ENCODE peak calls at places on chromosomes 16 and 17, in ten cellular contexts. M is activated CD4-positive, alpha-beta T cell treated with anti-CD3 and anti-CD28 coated beads, Interleukin-2, amount 10 ng/mL, durations not matched to agents 24 days and 14 days; P is left cardiac atrium; E is colonic mucosa; I is GM23248; G is RWPE2; V is type B pancreatic cell; L is lower leg skin; S is RWPE1; J is fibroblast of lung. N is an unnamed sample.

GRCh38 chr17:68981288-68981687 is 26.1 kb upstream of the ABCA8 start:
- DNase-seq in M (no peak), P (peak), E (peak), I (peak), G (no peak), V (no peak), L (peak), S (peak), J (peak), N (peak)

GRCh38 chr16:61820398-61820797 is 215.8 kb downstream of the CDH8 start:
- DNase-seq in M (no peak), P (no peak), E (no peak), I (no peak), G (no peak), V (no peak), L (no peak), S (peak), J (peak), N (peak)

GRCh38 chr16:25481636-25482035 is 210.1 kb upstream of the HS3ST4 start:
- DNase-seq in M (no peak), P (no peak), E (no peak), I (no peak), G (no peak), V (no peak), L (no peak), S (no peak), J (peak), N (no peak)

GRCh38 chr17:32609085-32609484 is 122.3 kb downstream of the CDK5R1 start:
- DNase-seq in M (peak), P (peak), E (peak), I (peak), G (no peak), V (no peak), L (no peak), S (peak), J (peak), N (peak)

GRCh38 chr17:8740486-8740885 is 4.2 kb downstream of the CCDC42 start:
- DNase-seq in M (peak), P (no peak), E (no peak), I (no peak), G (no peak), V (no peak), L (no peak), S (no peak), J (no peak), N (no peak)

GRCh38 chr17:37742114-37742761 is 2.6 kb downstream of the HNF1B start:
- DNase-seq in M (peak), P (no peak), E (no peak), I (peak), G (no peak), V (no peak), L (no peak), S (peak), J (peak), N (peak)

GRCh38 chr16:89325861-89326471 is 108.5 kb downstream of the ZNF778 start:
- DNase-seq in M (peak), P (peak), E (peak), I (peak), G (peak), V (no peak), L (peak), S (no peak), J (peak), N (peak)

GRCh38 chr16:12496866-12497265 is 306.8 kb downstream of the CPPED1 start:
- DNase-seq in M (no peak), P (no peak), E (no peak), I (no peak), G (no peak), V (no peak), L (no peak), S (no peak), J (no peak), N (no peak)

GRCh38 chr16:85783441-85783840 is 15.9 kb downstream of the EMC8 start:
- DNase-seq in M (no peak), P (no peak), E (no peak), I (no peak), G (no peak), V (no peak), L (no peak), S (no peak), J (no peak), N (no peak)

GRCh38 chr17:73799781-73800627 is 155.8 kb upstream of the SDK2 start:
- DNase-seq in M (no peak), P (no peak), E (no peak), I (no peak), G (peak), V (no peak), L (no peak), S (peak), J (no peak), N (no peak)

GRCh38 chr17:75783803-75784472 is 668 bp upstream of the UNK start:
- DNase-seq in M (no peak), P (peak), E (no peak), I (no peak), G (peak), V (no peak), L (no peak), S (no peak), J (no peak), N (no peak)

GRCh38 chr17:9241371-9241712 is 220.0 kb downstream of the NTN1 start:
- DNase-seq in M (no peak), P (peak), E (peak), I (peak), G (no peak), V (no peak), L (no peak), S (no peak), J (no peak), N (peak)

GRCh38 chr17:81251091-81251942 is 12.2 kb downstream of the NDUFAF8 start:
- DNase-seq in M (no peak), P (no peak), E (peak), I (no peak), G (no peak), V (no peak), L (no peak), S (no peak), J (no peak), N (no peak)

GRCh38 chr17:16150251-16150859 is 65.0 kb downstream of the NCOR1 start:
- DNase-seq in M (no peak), P (no peak), E (no peak), I (peak), G (no peak), V (no peak), L (no peak), S (peak), J (peak), N (peak)

GRCh38 chr16:525123-525519 is 2.4 kb upstream of the CAPN15 start:
- DNase-seq in M (no peak), P (no peak), E (no peak), I (no peak), G (no peak), V (no peak), L (no peak), S (no peak), J (no peak), N (no peak)

GRCh38 chr17:74671031-74671771 is 41.5 kb downstream of the CD300LF start:
- DNase-seq in M (peak), P (peak), E (peak), I (peak), G (peak), V (peak), L (peak), S (peak), J (peak), N (peak)

GRCh38 chr16:19717319-19717718 is 708 bp downstream of the KNOP1 start:
- DNase-seq in M (peak), P (no peak), E (no peak), I (peak), G (no peak), V (no peak), L (no peak), S (no peak), J (peak), N (no peak)

GRCh38 chr16:65274576-65274975 is 152.7 kb upstream of the CDH11 start:
- DNase-seq in M (no peak), P (no peak), E (no peak), I (peak), G (no peak), V (no peak), L (no peak), S (no peak), J (peak), N (peak)

GRCh38 chr17:14779236-14779635 is 478.4 kb downstream of the HS3ST3B1 start:
- DNase-seq in M (no peak), P (no peak), E (no peak), I (no peak), G (no peak), V (no peak), L (no peak), S (no peak), J (no peak), N (no peak)

GRCh38 chr16:1159325-1159972 is 6.5 kb downstream of the CACNA1H start:
- DNase-seq in M (no peak), P (no peak), E (no peak), I (no peak), G (no peak), V (no peak), L (no peak), S (no peak), J (no peak), N (no peak)

N was measured in EH.